ENCODE peak calls at places on chromosome 3, in eight cellular contexts. G, Z, R, F, C, H, I and Q are unnamed samples.

GRCh38 chr3:10992946-10993728 is 589 bp downstream of the SLC6A1 start:
- DNase-seq in I (no peak), H (no peak), C (no peak), R (no peak), Z (no peak), G (no peak), F (no peak), Q (no peak)

GRCh38 chr3:131903988-131904415 is 130.8 kb downstream of the CPNE4 start:
- DNase-seq in I (peak), C (no peak), H (no peak), F (no peak), R (no peak), Z (peak), G (no peak), Q (no peak)

GRCh38 chr3:179286331-179286730 is 35.4 kb upstream of the KCNMB3 start:
- DNase-seq in I (no peak), C (no peak), G (no peak), F (no peak), R (no peak), Z (no peak), H (peak), Q (no peak)

GRCh38 chr3:161914703-161915102 is 418.1 kb downstream of the OTOL1 start:
- DNase-seq in C (peak), H (peak), Z (no peak), I (peak), F (peak), G (no peak), R (peak), Q (peak)

GRCh38 chr3:32614956-32615355 is 44.3 kb upstream of the DYNC1LI1 start:
- DNase-seq in H (no peak), F (no peak), I (peak), C (no peak), G (no peak), R (no peak), Z (no peak), Q (no peak)

GRCh38 chr3:101635954-101636798 is 40.8 kb downstream of the ZBTB11 start:
- DNase-seq in R (peak), H (peak), Z (no peak), I (peak), C (peak), F (peak), G (peak), Q (peak)

GRCh38 chr3:42033741-42034140 is 57.4 kb upstream of the TRAK1 start:
- DNase-seq in R (no peak), C (no peak), H (no peak), I (peak), G (no peak), F (no peak), Z (no peak), Q (no peak)

GRCh38 chr3:156675744-156676466 is 1.5 kb downstream of the TIPARP start:
- DNase-seq in R (peak), C (no peak), Z (peak), H (peak), I (peak), G (peak), F (peak), Q (no peak)

GRCh38 chr3:14131134-14131533 is 6.3 kb downstream of the TMEM43 start:
- DNase-seq in Z (no peak), F (no peak), G (no peak), R (no peak), H (no peak), I (no peak), C (no peak), Q (no peak)

GRCh38 chr3:137460944-137461343 is 303.2 kb upstream of the SOX14 start:
- DNase-seq in H (no peak), C (no peak), R (no peak), G (no peak), Z (no peak), F (no peak), I (no peak), Q (no peak)

GRCh38 chr3:153144779-153145178 is 17.2 kb upstream of the RAP2B start:
- DNase-seq in I (peak), G (no peak), F (no peak), R (no peak), C (no peak), H (no peak), Z (peak), Q (no peak)

GRCh38 chr3:183815565-183815943 is 9.8 kb downstream of the MAP6D1 start:
- DNase-seq in G (no peak), Z (no peak), H (no peak), I (no peak), F (no peak), R (peak), C (no peak), Q (no peak)

GRCh38 chr3:130728037-130728436 is 18.6 kb downstream of the PIK3R4 start:
- DNase-seq in R (no peak), C (no peak), G (no peak), I (no peak), F (no peak), H (no peak), Z (no peak), Q (no peak)

GRCh38 chr3:51378075-51378474 is 7.0 kb upstream of the MANF start:
- DNase-seq in F (no peak), G (no peak), Z (peak), C (no peak), I (no peak), H (no peak), R (no peak), Q (no peak)

GRCh38 chr3:29282431-29283296 is 1.8 kb downstream of the RBMS3 start:
- DNase-seq in F (no peak), R (no peak), H (no peak), I (peak), G (no peak), Z (no peak), C (no peak), Q (no peak)

GRCh38 chr3:114290911-114291901 is 2.6 kb upstream of the TIGIT start:
- DNase-seq in R (peak), C (peak), H (peak), G (peak), Z (no peak), F (peak), I (peak), Q (peak)

GRCh38 chr3:119403201-119403600 is 60.2 kb downstream of the TMEM39A start:
- DNase-seq in I (peak), C (no peak), F (no peak), G (no peak), Z (no peak), H (peak), R (no peak), Q (no peak)

GRCh38 chr3:16917256-16917935 is 32.6 kb downstream of the PLCL2 start:
- DNase-seq in R (no peak), F (no peak), I (peak), H (no peak), G (no peak), Z (no peak), C (no peak), Q (no peak)

GRCh38 chr3:150385296-150386242 is 22.5 kb upstream of the TSC22D2 start:
- DNase-seq in H (no peak), C (no peak), R (peak), G (no peak), Z (no peak), I (no peak), F (no peak), Q (no peak)